ENCODE peak calls at places on chromosomes 6 and 20, in four cellular contexts. H is HepG2, W is K562, L is GM12878. V is an unnamed sample.

GRCh38 chr6:166221636-166222035 is 54.0 kb upstream of the TBXT start:
- DNase-seq in H (no peak), W (no peak), L (no peak), V (no peak)

GRCh38 chr6:41093729-41094128 is 21.0 kb downstream of the NFYA start:
- DNase-seq in H (no peak), W (no peak), L (no peak), V (no peak)

GRCh38 chr20:34709836-34710567 is 5.9 kb downstream of the TP53INP2 start:
- DNase-seq in H (no peak), W (peak), L (no peak), V (peak)

GRCh38 chr6:37456126-37456525 is 23.1 kb downstream of the CMTR1 start:
- DNase-seq in H (no peak), W (no peak), L (no peak), V (no peak)

GRCh38 chr6:164151762-164152161 is 737.2 kb downstream of the QKI start:
- DNase-seq in H (no peak), W (no peak), L (no peak), V (no peak)

GRCh38 chr6:40232698-40233097 is 298.4 kb upstream of the MOCS1 start:
- DNase-seq in H (no peak), W (no peak), L (no peak), V (no peak)

GRCh38 chr6:92820531-92820930 is 598.8 kb downstream of the EPHA7 start:
- DNase-seq in H (no peak), W (no peak), L (no peak), V (no peak)

GRCh38 chr6:166592818-166593217 is 6.3 kb upstream of the RAMACL start:
- DNase-seq in H (no peak), W (no peak), L (no peak), V (no peak)

GRCh38 chr20:50588034-50588736 is 78.0 kb downstream of the PTPN1 start:
- DNase-seq in H (peak), W (peak), L (no peak), V (peak)

GRCh38 chr6:108610270-108610839 is 49.6 kb downstream of the FOXO3 start:
- DNase-seq in H (no peak), W (no peak), L (no peak), V (no peak)

GRCh38 chr6:149723771-149724417 is 6.0 kb upstream of the LATS1 start:
- DNase-seq in H (peak), W (peak), L (no peak), V (peak)

GRCh38 chr6:43481075-43481474 is 3.7 kb downstream of the TJAP1 start:
- DNase-seq in H (no peak), W (no peak), L (no peak), V (no peak)

GRCh38 chr20:48937674-48938073 is 16.2 kb downstream of the ARFGEF2 start:
- DNase-seq in H (no peak), W (no peak), L (no peak), V (no peak)

GRCh38 chr20:62159835-62160234 is 16.3 kb downstream of the SS18L1 start:
- DNase-seq in H (no peak), W (no peak), L (peak), V (no peak)

GRCh38 chr20:60921021-60921622 is 330.9 kb upstream of the CDH4 start:
- DNase-seq in H (peak), W (peak), L (no peak), V (peak)

GRCh38 chr20:10812738-10813327 is 139.0 kb upstream of the JAG1 start:
- DNase-seq in H (no peak), W (no peak), L (no peak), V (no peak)

GRCh38 chr20:20743511-20744169 is 31.2 kb upstream of the RALGAPA2 start:
- DNase-seq in H (peak), W (no peak), L (no peak), V (no peak)

GRCh38 chr6:133467231-133467981 is 226.2 kb downstream of the EYA4 start:
- DNase-seq in H (no peak), W (no peak), L (no peak), V (no peak)

GRCh38 chr20:48926816-48927215 is 5.3 kb downstream of the ARFGEF2 start:
- DNase-seq in H (no peak), W (no peak), L (no peak), V (no peak)

GRCh38 chr6:73734843-73735453 is 38.9 kb downstream of the CD109 start:
- DNase-seq in H (no peak), W (no peak), L (no peak), V (no peak)

GRCh38 chr6:157267109-157267611 is 56.2 kb downstream of the TMEM242 start:
- DNase-seq in H (no peak), W (no peak), L (no peak), V (no peak)

GRCh38 chr6:14540276-14540675 is 422.7 kb downstream of the CD83 start:
- DNase-seq in H (no peak), W (no peak), L (no peak), V (no peak)

GRCh38 chr6:71248306-71248705 is 40.3 kb upstream of the OGFRL1 start:
- DNase-seq in H (peak), W (no peak), L (peak), V (no peak)

GRCh38 chr6:44775121-44775520 is 387.6 kb downstream of the CDC5L start:
- DNase-seq in H (no peak), W (no peak), L (no peak), V (no peak)

GRCh38 chr6:10256113-10256690 is 158.7 kb downstream of the TFAP2A start:
- DNase-seq in H (no peak), W (peak), L (no peak), V (no peak)

GRCh38 chr6:17580518-17581048 is 19.5 kb upstream of the FAM8A1 start:
- DNase-seq in H (no peak), W (no peak), L (no peak), V (no peak)

GRCh38 chr6:137496392-137496767 is 2.2 kb upstream of the OLIG3 start:
- DNase-seq in H (no peak), W (no peak), L (no peak), V (no peak)
- TF ChIP-seq TARDBP in H (no peak), W (no peak), L (no peak), V (no peak)

DNA sequence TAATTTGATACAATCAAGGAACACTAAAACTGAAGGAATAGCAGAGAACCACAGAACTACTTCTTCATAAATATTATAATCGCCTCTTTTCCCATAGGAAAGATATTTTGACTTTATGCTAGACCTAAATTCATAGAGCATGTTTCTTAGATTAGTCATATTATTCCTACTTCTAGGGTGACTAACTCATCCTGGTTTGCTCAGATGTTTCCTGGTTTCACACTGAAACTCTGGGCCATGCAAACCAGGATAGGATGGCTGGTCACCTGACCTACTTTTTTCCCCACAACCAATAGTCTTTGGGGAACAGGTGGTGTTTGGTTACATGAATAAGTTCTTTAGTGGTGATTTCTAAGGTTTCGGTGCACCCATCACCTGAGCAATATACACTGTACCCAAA is 42.8 kb downstream of the MMS22L start:
- DNase-seq in H (no peak), W (no peak), L (no peak), V (no peak)
- TF ChIP-seq FOXM1 in H (no peak), W (no peak), L (no peak), V (no peak)

GRCh38 chr20:53142651-53143177 is 170.6 kb downstream of the TSHZ2 start:
- DNase-seq in H (no peak), W (no peak), L (no peak), V (no peak)

GRCh38 chr20:53138454-53139291 is 166.5 kb downstream of the TSHZ2 start:
- DNase-seq in H (no peak), W (no peak), L (peak), V (no peak)

GRCh38 chr20:53146201-53146891 is 174.2 kb downstream of the TSHZ2 start:
- DNase-seq in H (no peak), W (no peak), L (no peak), V (no peak)

GRCh38 chr20:53142225-53142624 is 170.1 kb downstream of the TSHZ2 start:
- DNase-seq in H (peak), W (peak), L (no peak), V (no peak)

DNA sequence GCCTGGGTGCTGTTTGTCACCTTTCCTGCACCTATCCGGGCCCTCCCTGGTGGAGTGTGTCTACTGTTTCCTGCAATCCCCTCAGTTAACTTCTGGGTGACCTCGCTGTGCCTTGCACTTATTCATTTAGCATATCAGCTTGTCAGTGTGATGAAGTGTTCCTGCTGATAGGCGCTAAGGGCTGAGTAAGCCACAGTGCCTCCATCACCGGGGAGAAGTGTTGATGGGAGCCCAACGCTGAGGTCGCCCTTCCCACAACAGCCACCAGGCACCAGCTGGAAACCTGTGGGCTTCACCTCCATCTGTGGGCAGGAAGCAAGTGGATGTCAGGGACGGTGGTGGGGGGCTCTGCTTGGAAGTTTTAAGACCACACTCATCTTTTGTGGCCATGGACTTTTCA is 169.5 kb downstream of the TSHZ2 start:
- DNase-seq in H (no peak), W (peak), L (no peak), V (no peak)
- TF ChIP-seq BHLHE40 in H (no peak), W (no peak), L (no peak), V (no peak)

GRCh38 chr6:25628471-25629201 is 23.4 kb upstream of the SCGN start:
- DNase-seq in H (no peak), W (no peak), L (no peak), V (no peak)
- TF ChIP-seq TARDBP in H (no peak), W (no peak), L (no peak), V (no peak)

GRCh38 chr6:144150673-144151009 is 324 bp downstream of the STX11 start:
- DNase-seq in H (no peak), W (no peak), L (no peak), V (peak)
- TF ChIP-seq FOXM1 in H (no peak), W (no peak), L (no peak), V (no peak)

GRCh38 chr6:11779308-11780096 is 899 bp upstream of the ADTRP start:
- DNase-seq in H (no peak), W (no peak), L (no peak), V (no peak)
- TF ChIP-seq BHLHE40 in H (no peak), W (no peak), L (no peak), V (no peak)

GRCh38 chr6:104789770-104790190 is 69.9 kb downstream of the HACE1 start:
- DNase-seq in H (peak), W (peak), L (no peak), V (peak)
- TF ChIP-seq TARDBP in H (no peak), W (no peak), L (no peak), V (no peak)

DNA sequence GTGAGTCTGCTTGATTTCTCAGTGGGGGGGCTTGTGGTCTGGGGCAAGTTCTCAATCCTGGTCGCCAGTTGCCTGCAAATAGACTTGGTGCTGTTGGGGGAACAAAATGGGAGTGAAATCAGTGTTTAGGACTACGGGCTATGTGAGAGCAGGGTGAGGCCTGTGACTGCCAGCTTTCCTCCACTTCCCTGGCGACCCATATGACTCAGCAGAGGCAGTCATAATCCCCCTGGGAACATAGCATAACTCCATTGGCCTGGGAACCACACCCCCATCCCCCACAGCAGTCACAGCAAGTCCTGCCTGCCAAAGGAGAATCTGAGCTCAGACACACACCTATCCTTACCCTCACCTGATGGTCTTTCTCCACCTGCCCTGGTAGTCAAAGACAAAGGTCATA is 387.9 kb downstream of the LMBRD1 start:
- DNase-seq in H (no peak), W (no peak), L (no peak), V (no peak)
- TF ChIP-seq FOXM1 in H (no peak), W (no peak), L (no peak), V (no peak)

GRCh38 chr6:158818580-158819212 is 472 bp downstream of the EZR start:
- DNase-seq in H (peak), W (peak), L (no peak), V (peak)
- TF ChIP-seq BHLHE40 in H (no peak), W (no peak), L (no peak), V (no peak)

DNA sequence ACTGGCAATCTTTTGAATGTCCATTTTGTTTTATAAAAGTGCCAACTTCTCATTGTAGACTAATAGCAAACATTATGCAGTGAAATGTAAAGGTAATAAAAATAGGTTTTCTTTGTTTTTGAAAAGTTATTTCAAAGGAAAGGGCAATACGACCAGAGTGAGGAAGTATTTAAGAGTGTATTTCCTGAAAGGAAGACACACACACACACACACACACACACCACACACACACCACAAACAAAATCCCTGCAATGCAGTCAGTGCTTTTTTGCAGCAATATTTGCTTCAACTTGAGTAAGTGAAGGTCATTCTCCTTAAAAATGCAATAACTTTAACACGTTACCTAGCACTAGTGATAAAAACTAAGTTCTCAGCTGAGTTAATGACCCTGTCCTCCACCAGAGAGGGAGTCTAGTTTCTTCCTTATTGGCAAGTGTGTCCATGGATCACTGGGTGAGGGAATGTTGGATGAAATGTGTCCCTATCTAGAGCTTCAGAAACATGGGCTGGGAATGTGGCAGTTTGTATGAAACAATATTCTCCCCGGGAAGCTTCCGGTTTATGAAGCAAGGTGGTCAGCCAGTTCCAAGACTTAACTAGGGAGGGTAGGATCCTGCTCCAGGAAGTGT is 4.8 kb downstream of the PPP1R3G start:
- DNase-seq in H (no peak), W (no peak), L (no peak), V (no peak)
- TF ChIP-seq TARDBP in H (no peak), W (no peak), L (no peak), V (no peak)